ENCODE peak calls at places on chromosomes 12 and 14, in nine cellular contexts. U, X, R, M, W, C, V, E and P are unnamed samples. For H3K36me3, the result is how much of the 10 kb centered on the place peaks cover.

GRCh38 chr12:127803545-127803944 is 463.4 kb upstream of the TMEM132C start:
- DNase-seq in U (no peak), X (no peak), R (no peak), M (peak), W (no peak), C (no peak), V (no peak), E (no peak), P (no peak)

GRCh38 chr14:93142854-93143652 is 27.3 kb upstream of the ITPK1 start:
- DNase-seq in U (no peak), X (no peak), R (no peak), M (no peak), W (no peak), C (no peak), V (no peak), E (no peak), P (no peak)

GRCh38 chr14:25351269-25351668 is 301.3 kb upstream of the STXBP6 start:
- DNase-seq in U (no peak), X (no peak), R (no peak), M (no peak), W (no peak), C (no peak), V (no peak), E (no peak), P (no peak)

GRCh38 chr14:68695326-68695768 is 97.5 kb downstream of the ZFP36L1 start:
- DNase-seq in U (peak), X (no peak), R (no peak), M (peak), W (no peak), C (no peak), V (no peak), E (peak), P (no peak)

GRCh38 chr12:113310489-113310888 is 24.4 kb downstream of the SLC8B1 start:
- DNase-seq in U (no peak), X (no peak), R (no peak), M (no peak), W (no peak), C (peak), V (no peak), E (peak), P (no peak)

GRCh38 chr14:72904840-72905561 is 11.1 kb upstream of the DPF3 start:
- DNase-seq in U (peak), X (peak), R (peak), M (no peak), W (peak), C (peak), V (peak), E (peak), P (peak)

GRCh38 chr14:105862581-105863239 is 336.3 kb downstream of the TMEM121 start:
- DNase-seq in U (no peak), X (no peak), R (no peak), M (no peak), W (peak), C (no peak), V (peak), E (no peak), P (no peak)

GRCh38 chr12:60308366-60309000 is 712.7 kb downstream of the SLC16A7 start:
- DNase-seq in U (no peak), X (no peak), R (no peak), M (no peak), W (no peak), C (no peak), V (no peak), E (peak), P (no peak)

GRCh38 chr12:8697476-8698131 is at the start of gene RIMKLB:
- DNase-seq in U (peak), X (peak), R (peak), M (peak), W (peak), C (peak), V (peak), E (peak), P (peak)

GRCh38 chr14:82447586-82447985 is 913.9 kb upstream of the SEL1L start:
- DNase-seq in U (no peak), X (no peak), R (no peak), M (no peak), W (no peak), C (no peak), V (no peak), E (no peak), P (peak)

GRCh38 chr12:104670439-104671406 is 214.0 kb downstream of the CHST11 start:
- DNase-seq in U (no peak), X (no peak), R (no peak), M (no peak), W (no peak), C (no peak), V (no peak), E (no peak), P (no peak)

GRCh38 chr12:104672096-104672445 is 215.3 kb downstream of the CHST11 start:
- DNase-seq in U (no peak), X (no peak), R (no peak), M (no peak), W (no peak), C (no peak), V (no peak), E (no peak), P (no peak)

GRCh38 chr12:104669851-104670337 is 213.1 kb downstream of the CHST11 start:
- DNase-seq in U (no peak), X (no peak), R (no peak), M (peak), W (peak), C (peak), V (peak), E (no peak), P (no peak)

GRCh38 chr12:104672501-104673265 is 215.9 kb downstream of the CHST11 start:
- DNase-seq in U (peak), X (no peak), R (no peak), M (peak), W (no peak), C (no peak), V (no peak), E (peak), P (no peak)

GRCh38 chr12:104671407-104672095 is 214.8 kb downstream of the CHST11 start:
- DNase-seq in U (peak), X (peak), R (peak), M (peak), W (peak), C (peak), V (peak), E (peak), P (no peak)
- H3K4me3 ChIP-seq in U (no peak), X (no peak), R (no peak), M (no peak), W (no peak), C (no peak), V (no peak), E (no peak), P (no peak)

GRCh38 chr14:23639048-23639890 is 3.1 kb downstream of the DHRS2 start:
- DNase-seq in U (no peak), X (no peak), R (no peak), M (no peak), W (no peak), C (no peak), V (no peak), E (no peak), P (no peak)
- H3K36me3 ChIP-seq in U (under half), X (under half), R (under half), M (under half), W (under half), C (under half), V (under half), E (under half), P (under half)

GRCh38 chr12:108423486-108423885 is 84.4 kb upstream of the CMKLR1 start:
- DNase-seq in U (no peak), X (no peak), R (no peak), M (no peak), W (no peak), C (no peak), V (no peak), E (no peak), P (no peak)

GRCh38 chr12:108419949-108420348 is 80.8 kb upstream of the CMKLR1 start:
- DNase-seq in U (no peak), X (peak), R (no peak), M (no peak), W (no peak), C (no peak), V (no peak), E (no peak), P (no peak)

GRCh38 chr12:108424816-108425215 is 85.7 kb upstream of the CMKLR1 start:
- DNase-seq in U (no peak), X (no peak), R (no peak), M (no peak), W (no peak), C (no peak), V (no peak), E (no peak), P (no peak)

GRCh38 chr12:108425238-108425795 is 86.2 kb upstream of the CMKLR1 start:
- DNase-seq in U (no peak), X (no peak), R (no peak), M (peak), W (no peak), C (no peak), V (no peak), E (no peak), P (no peak)

DNA sequence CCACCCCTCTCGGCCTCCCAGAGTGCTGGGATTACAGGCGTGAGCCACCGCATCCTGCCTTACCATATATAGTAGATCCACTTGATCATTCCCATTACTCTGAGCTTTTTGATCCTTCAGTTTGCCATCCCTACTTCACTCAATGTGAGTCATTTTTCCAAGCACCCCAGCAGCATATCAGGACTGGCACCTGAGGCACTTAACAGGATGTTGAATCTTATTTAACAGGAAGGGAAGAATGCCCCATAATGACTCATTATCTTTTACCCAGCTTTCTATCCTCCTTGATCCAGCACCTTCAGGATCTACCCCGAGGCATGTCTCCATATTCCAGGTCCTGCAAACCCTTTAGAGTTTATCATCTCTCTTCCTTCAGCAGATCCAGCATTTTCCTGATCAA is 84.9 kb upstream of the CMKLR1 start:
- DNase-seq in U (no peak), X (no peak), R (no peak), M (no peak), W (no peak), C (no peak), V (no peak), E (no peak), P (no peak)
- H3K4me3 ChIP-seq in U (no peak), X (no peak), R (no peak), M (no peak), W (no peak), C (no peak), V (no peak), E (no peak), P (no peak)

GRCh38 chr14:71105177-71105576 is 197.9 kb downstream of the PCNX1 start:
- DNase-seq in U (no peak), X (no peak), R (no peak), M (no peak), W (no peak), C (no peak), V (no peak), E (no peak), P (no peak)
- H3K36me3 ChIP-seq in U (half or more), X (half or more), R (under half), M (under half), W (under half), C (half or more), V (under half), E (under half), P (under half)